ENCODE peak calls at places on chromosome 15, in seven cellular contexts. V is effector CD4-positive, alpha-beta T cell; I is progenitor cell of endocrine pancreas; Y is NCI-H524; A is SK-N-SH; B is cardiac fibroblast; S is GF-D8. W is an unnamed sample.
A peak's percentile ranks its signal among the peaks of the same experiment; 100 is the strongest.

GRCh38 chr15:68312701-68313204 is 35.2 kb downstream of the FEM1B start:
- DNase-seq in V (no peak), I (peak; percentile 9), S (no peak), B (peak; percentile 23), A (peak; percentile 9), Y (no peak), W (no peak)

GRCh38 chr15:34275721-34276120 is 50.9 kb downstream of the EMC4 start:
- DNase-seq in Y (no peak), B (no peak), S (no peak), A (no peak), V (no peak), I (no peak), W (no peak)

GRCh38 chr15:79978694-79979519 is 7.9 kb upstream of the BCL2A1 start:
- DNase-seq in B (peak; percentile 77), I (no peak), Y (no peak), S (peak; percentile 68), V (no peak), A (no peak), W (no peak)

GRCh38 chr15:34644851-34645250 is 61.4 kb upstream of the GOLGA8B start:
- DNase-seq in B (no peak), S (no peak), A (peak; percentile 4), Y (no peak), V (no peak), I (no peak), W (no peak)

GRCh38 chr15:87038404-87038803 is 958.7 kb downstream of the AGBL1 start:
- DNase-seq in Y (no peak), B (no peak), A (no peak), V (no peak), I (no peak), S (no peak), W (no peak)

GRCh38 chr15:79380755-79381499 is 51.2 kb upstream of the MINAR1 start:
- DNase-seq in I (peak; percentile 73), B (peak; percentile 84), S (peak; percentile 4), Y (peak; percentile 76), V (peak; percentile 71), A (peak; percentile 76), W (peak; percentile 53)

GRCh38 chr15:80665151-80665550 is 30.0 kb upstream of the ABHD17C start:
- DNase-seq in A (no peak), V (no peak), I (no peak), S (no peak), B (no peak), Y (no peak), W (no peak)

GRCh38 chr15:50098576-50098975 is 20.5 kb downstream of the ATP8B4 start:
- DNase-seq in A (no peak), I (no peak), S (no peak), B (no peak), Y (no peak), V (no peak), W (no peak)

GRCh38 chr15:31004220-31004733 is 12.8 kb upstream of the MTMR10 start:
- DNase-seq in S (peak; percentile 37), B (no peak), I (no peak), Y (no peak), V (no peak), A (no peak), W (peak; percentile 65)

GRCh38 chr15:83734487-83734886 is 80.6 kb downstream of the ADAMTSL3 start:
- DNase-seq in B (peak; percentile 18), S (no peak), A (no peak), Y (peak; percentile 40), I (no peak), V (no peak), W (no peak)

GRCh38 chr15:77026501-77027110 is 31.7 kb downstream of the PSTPIP1 start:
- DNase-seq in I (peak; percentile 6), A (peak; percentile 24), V (no peak), B (no peak), Y (no peak), S (no peak), W (no peak)

GRCh38 chr15:62287066-62287857 is 122.2 kb upstream of the C2CD4B start:
- DNase-seq in S (no peak), A (no peak), B (no peak), V (no peak), I (no peak), Y (no peak), W (no peak)

GRCh38 chr15:71957026-71957425 is 146.7 kb downstream of the NR2E3 start:
- DNase-seq in V (no peak), B (no peak), S (no peak), A (no peak), Y (no peak), I (no peak), W (no peak)

GRCh38 chr15:43930556-43930955 is 103.8 kb downstream of the WDR76 start:
- DNase-seq in I (no peak), A (no peak), Y (peak; percentile 43), V (no peak), S (no peak), B (no peak), W (peak; percentile 30)

GRCh38 chr15:29312387-29312786 is 42.8 kb upstream of the NSMCE3 start:
- DNase-seq in V (no peak), I (no peak), B (peak; percentile 34), Y (no peak), S (no peak), A (no peak), W (no peak)

GRCh38 chr15:77025471-77025901 is 30.6 kb downstream of the PSTPIP1 start:
- DNase-seq in V (no peak), I (peak; percentile 6), S (no peak), Y (peak; percentile 47), B (no peak), A (peak; percentile 26), W (no peak)

GRCh38 chr15:45393851-45394250 is 15.5 kb upstream of the GATM start:
- DNase-seq in B (no peak), I (no peak), V (no peak), A (no peak), Y (no peak), S (no peak), W (no peak)

GRCh38 chr15:49610166-49610918 is 10.3 kb downstream of the FAM227B start:
- DNase-seq in A (no peak), B (peak; percentile 43), Y (no peak), I (no peak), V (no peak), S (no peak), W (no peak)

W was measured in heart left ventricle.